ENCODE peak calls at places on chromosomes 11 and 22, in six cellular contexts. J is EH, V is GM19239, U is T-helper 1 cell, A is NCI-H460, C is skeletal muscle cell. R is an unnamed sample.

GRCh38 chr11:113457784-113458183 is 17.4 kb downstream of the DRD2 start:
- DNase-seq in J (no peak), V (no peak), U (no peak), A (no peak), C (no peak), R (no peak)

GRCh38 chr11:79466411-79466810 is 25.6 kb upstream of the TENM4 start:
- DNase-seq in J (peak), V (no peak), U (no peak), A (no peak), C (peak), R (no peak)

GRCh38 chr22:39580795-39581194 is 10.2 kb downstream of the CACNA1I start:
- DNase-seq in J (no peak), V (no peak), U (no peak), A (no peak), C (no peak), R (no peak)

GRCh38 chr11:104531075-104531474 is 367.1 kb upstream of the PDGFD start:
- DNase-seq in J (peak), V (no peak), U (no peak), A (no peak), C (no peak), R (peak)

GRCh38 chr11:35711173-35711910 is 48.8 kb downstream of the TRIM44 start:
- DNase-seq in J (peak), V (no peak), U (no peak), A (no peak), C (no peak), R (no peak)

GRCh38 chr11:67666676-67667489 is 7.5 kb downstream of the ALDH3B2 start:
- DNase-seq in J (no peak), V (no peak), U (no peak), A (no peak), C (no peak), R (no peak)

GRCh38 chr22:48535868-48536690 is 1291.6 kb downstream of the BRD1 start:
- DNase-seq in J (no peak), V (no peak), U (no peak), A (no peak), C (no peak), R (no peak)

GRCh38 chr11:14974723-14975587 is 2.8 kb upstream of the CALCA start:
- DNase-seq in J (peak), V (no peak), U (peak), A (peak), C (no peak), R (peak)

GRCh38 chr11:123672568-123672967 is 18.1 kb upstream of the SCN3B start:
- DNase-seq in J (no peak), V (no peak), U (no peak), A (no peak), C (no peak), R (no peak)

GRCh38 chr11:67195971-67196418 is 70.3 kb upstream of the GRK2 start:
- DNase-seq in J (peak), V (no peak), U (no peak), A (peak), C (no peak), R (no peak)

R was measured in central memory CD4-positive, alpha-beta T cell.